ENCODE peak calls at places on chromosomes 13 and 19, in four cellular contexts. M is CD4-positive, CD25-positive, alpha-beta regulatory T cell; D is pancreas; R is mammary epithelial cell. E is an unnamed sample.

GRCh38 chr13:27194895-27195764 is 23.5 kb upstream of the USP12 start:
- DNase-seq in M (peak; percentile 24), D (no peak), R (peak; percentile 91), E (no peak)

GRCh38 chr19:50455992-50456391 is 20.3 kb upstream of the EMC10 start:
- DNase-seq in M (no peak), D (no peak), R (no peak), E (no peak)

GRCh38 chr19:14375055-14375581 is 6.1 kb upstream of the ADGRE5 start:
- DNase-seq in M (peak; percentile 97), D (peak; percentile 50), R (no peak), E (no peak)

GRCh38 chr19:10780368-10780767 is 55.6 kb downstream of the TMED1 start:
- DNase-seq in M (no peak), D (peak; percentile 52), R (no peak), E (no peak)

GRCh38 chr19:18114483-18114882 is 16.9 kb downstream of the MAST3 start:
- DNase-seq in M (no peak), D (no peak), R (no peak), E (no peak)

GRCh38 chr13:48505597-48506091 is 27.2 kb downstream of the RCBTB2 start:
- DNase-seq in M (peak; percentile 95), D (peak; percentile 40), R (peak; percentile 51), E (no peak)

GRCh38 chr19:49432141-49433073 is 7.2 kb downstream of the GFY start:
- DNase-seq in M (peak; percentile 69), D (no peak), R (no peak), E (no peak)

GRCh38 chr13:104008571-104009435 is 942.6 kb upstream of the SLC10A2 start:
- DNase-seq in M (no peak), D (no peak), R (peak; percentile 30), E (no peak)

GRCh38 chr19:40739871-40740703 is 10.2 kb downstream of the ACTMAP start:
- DNase-seq in M (no peak), D (no peak), R (no peak), E (no peak)

GRCh38 chr19:1270168-1270853 is 1.2 kb downstream of the CIRBP start:
- DNase-seq in M (no peak), D (no peak), R (no peak), E (no peak)

GRCh38 chr13:101394597-101394996 is 21.7 kb downstream of the NALCN start:
- DNase-seq in M (no peak), D (no peak), R (no peak), E (no peak)

GRCh38 chr13:46914341-46914740 is 17.5 kb upstream of the HTR2A start:
- DNase-seq in M (no peak), D (no peak), R (peak; percentile 27), E (no peak)

GRCh38 chr13:99926014-99926731 is 45.4 kb downstream of the ZIC5 start:
- DNase-seq in M (no peak), D (no peak), R (no peak), E (no peak)

GRCh38 chr19:57648336-57649003 is 15.5 kb downstream of the ZNF211 start:
- DNase-seq in M (no peak), D (no peak), R (no peak), E (no peak)

GRCh38 chr13:93797463-93797862 is 570.9 kb downstream of the GPC6 start:
- DNase-seq in M (no peak), D (no peak), R (no peak), E (no peak)

GRCh38 chr19:15255359-15255990 is 23.2 kb upstream of the EPHX3 start:
- DNase-seq in M (no peak), D (no peak), R (no peak), E (no peak)

GRCh38 chr19:33472696-33473624 is 48.6 kb downstream of the PEPD start:
- DNase-seq in M (no peak), D (no peak), R (peak; percentile 60), E (no peak)

GRCh38 chr13:104900186-104900817 is 1635.2 kb downstream of the EFNB2 start:
- DNase-seq in M (no peak), D (no peak), R (no peak), E (no peak)

GRCh38 chr19:2290441-2291184 is 8.6 kb upstream of the PEAK3 start:
- DNase-seq in M (peak; percentile 61), D (no peak), R (peak; percentile 35), E (no peak)

GRCh38 chr19:18419699-18420460 is 682 bp downstream of the SSBP4 start:
- DNase-seq in M (peak; percentile 56), D (no peak), R (no peak), E (no peak)

GRCh38 chr13:33184131-33184485 is 101.4 kb downstream of the STARD13 start:
- DNase-seq in M (no peak), D (no peak), R (no peak), E (no peak)

GRCh38 chr19:57812201-57812600 is 2.5 kb downstream of the ZNF552 start:
- DNase-seq in M (peak; percentile 16), D (no peak), R (no peak), E (no peak)

GRCh38 chr19:38713227-38713649 is 31.0 kb downstream of the CAPN12 start:
- DNase-seq in M (no peak), D (peak; percentile 48), R (no peak), E (no peak)

GRCh38 chr19:45597425-45598111 is 4.4 kb downstream of the GPR4 start:
- DNase-seq in M (no peak), D (no peak), R (no peak), E (no peak)

GRCh38 chr19:18612051-18612771 is 459 bp upstream of the TMEM59L start:
- DNase-seq in M (no peak), D (no peak), R (no peak), E (no peak)

DNA sequence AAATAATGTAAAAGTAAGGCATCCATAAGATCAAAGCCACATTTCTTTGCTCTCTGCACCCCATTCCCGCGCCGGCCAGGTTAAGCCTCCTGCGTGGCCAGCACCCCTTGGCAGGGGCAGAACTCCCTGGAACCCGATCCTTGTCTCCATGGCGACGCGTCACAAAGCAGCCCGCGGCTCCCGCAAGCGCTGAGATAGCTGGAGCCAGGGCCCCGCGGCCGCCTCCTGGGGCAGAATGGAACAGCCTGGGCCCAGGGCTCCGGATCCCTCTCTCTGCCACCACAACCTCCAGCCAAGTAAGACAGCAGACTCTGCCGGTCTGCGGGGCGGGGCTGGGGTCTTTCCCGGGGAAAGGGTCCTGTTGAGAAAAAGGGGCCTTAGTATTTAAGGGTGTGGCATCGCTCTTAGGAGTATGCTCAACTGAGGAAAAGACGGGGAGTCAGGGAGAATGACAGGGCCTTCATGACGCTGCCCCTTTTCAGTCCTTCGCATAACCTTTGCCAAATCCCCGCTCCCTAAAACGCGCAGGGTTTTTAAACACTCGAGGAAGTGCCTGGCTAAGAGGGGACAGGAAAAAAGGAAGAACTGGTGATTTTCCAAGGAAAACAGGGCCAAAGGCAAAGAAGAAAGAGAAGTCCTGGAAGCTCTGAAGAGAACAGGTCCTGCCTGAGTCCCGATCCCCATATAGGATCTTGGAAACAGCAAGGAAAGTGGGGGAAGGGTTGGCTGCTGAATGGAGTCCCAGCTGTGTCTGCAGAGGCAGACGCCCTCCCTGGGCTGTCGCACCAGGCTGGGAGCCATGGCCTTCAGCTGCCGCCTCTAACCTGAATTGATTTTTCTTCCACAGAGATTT is at the start of gene TEX26:
- DNase-seq in M (no peak), D (no peak), R (no peak), E (no peak)
- H3K27me3 ChIP-seq in M (peaks cover 11% of the 10 kb centered on the region), D (peaks cover 2% of the 10 kb centered on the region), R (peaks cover 3% of the 10 kb centered on the region), E (no peaks in the 10 kb centered on the region)

GRCh38 chr13:109938255-109938936 is 152.0 kb upstream of the IRS2 start:
- DNase-seq in M (no peak), D (no peak), R (peak; percentile 75), E (no peak)

GRCh38 chr13:109939105-109939504 is 152.7 kb upstream of the IRS2 start:
- DNase-seq in M (no peak), D (no peak), R (no peak), E (no peak)

GRCh38 chr13:109941221-109941620 is 154.8 kb upstream of the IRS2 start:
- DNase-seq in M (no peak), D (no peak), R (peak; percentile 20), E (no peak)

GRCh38 chr13:109940637-109941036 is 154.3 kb upstream of the IRS2 start:
- DNase-seq in M (no peak), D (no peak), R (no peak), E (no peak)

GRCh38 chr13:109939838-109940237 is 153.5 kb upstream of the IRS2 start:
- DNase-seq in M (no peak), D (no peak), R (no peak), E (no peak)
- H3K4me3 ChIP-seq in M (no peak overlapping the region), D (no peak overlapping the region), R (no peak overlapping the region), E (no peak overlapping the region)

GRCh38 chr19:3849787-3850186 is 19.1 kb downstream of the ZFR2 start:
- DNase-seq in M (no peak), D (no peak), R (no peak), E (no peak)
- H3K27me3 ChIP-seq in M (no peaks in the 10 kb centered on the region), D (no peaks in the 10 kb centered on the region), R (peaks cover 19% of the 10 kb centered on the region), E (no peaks in the 10 kb centered on the region)

DNA sequence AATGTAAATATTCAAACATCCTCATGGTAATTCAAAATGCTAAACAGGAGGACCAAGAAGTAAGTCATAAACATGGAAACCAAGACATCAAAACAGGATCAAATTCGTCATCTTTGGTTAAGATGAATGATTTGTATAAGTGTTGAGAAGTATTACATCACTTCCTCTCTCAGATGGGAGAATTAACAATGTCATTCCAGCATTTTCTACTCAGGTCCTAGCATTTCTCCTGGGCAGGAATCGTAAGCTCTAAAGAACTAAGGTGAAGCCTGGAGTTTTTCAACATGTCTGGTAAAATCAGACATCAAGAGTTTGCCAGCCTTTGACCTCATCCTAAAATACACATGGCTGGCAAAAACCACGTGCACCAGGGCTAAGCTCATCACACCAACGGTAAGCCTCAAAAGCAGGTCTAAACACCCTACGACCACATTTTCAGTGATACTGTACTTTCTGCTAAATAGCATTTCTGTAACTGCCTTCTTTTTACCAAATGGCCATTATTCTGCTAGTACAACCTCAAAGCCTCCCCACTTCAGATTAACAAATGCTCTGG is 24.8 kb downstream of the RANBP3 start:
- DNase-seq in M (peak; percentile 30), D (no peak), R (no peak), E (no peak)
- H3K4me3 ChIP-seq in M (peak overlapping the region; percentile 70), D (no peak overlapping the region), R (no peak overlapping the region), E (no peak overlapping the region)

GRCh38 chr19:29871143-29871542 is 59.4 kb downstream of the CCNE1 start:
- DNase-seq in M (no peak), D (no peak), R (no peak), E (no peak)
- H3K27me3 ChIP-seq in M (peaks cover 3% of the 10 kb centered on the region), D (no peaks in the 10 kb centered on the region), R (no peaks in the 10 kb centered on the region), E (no peaks in the 10 kb centered on the region)

GRCh38 chr13:20161275-20161950 is 561 bp upstream of the GJA3 start:
- DNase-seq in M (peak; percentile 81), D (no peak), R (peak; percentile 16), E (no peak)

GRCh38 chr13:20157387-20157786 is 3.5 kb downstream of the GJA3 start:
- DNase-seq in M (no peak), D (no peak), R (no peak), E (no peak)

GRCh38 chr13:20160346-20161274 is at the start of gene GJA3:
- DNase-seq in M (peak; percentile 53), D (no peak), R (peak; percentile 60), E (peak; percentile 49)

GRCh38 chr13:20161951-20162300 is 1.1 kb upstream of the GJA3 start:
- DNase-seq in M (no peak), D (no peak), R (no peak), E (peak; percentile 20)

GRCh38 chr13:20159646-20160345 is 1.1 kb downstream of the GJA3 start:
- DNase-seq in M (peak; percentile 31), D (no peak), R (no peak), E (no peak)
- H3K4me3 ChIP-seq in M (peak overlapping the region; percentile 18), D (no peak overlapping the region), R (peak overlapping the region; percentile 68), E (no peak overlapping the region)

E was measured in vagina.